ENCODE peak calls at places on chromosomes 2 and 18, in four cellular contexts. One of them, this sample, is unnamed.

GRCh38 chr2:171652411-171652775 is 34.9 kb upstream of the DYNC1I2 start:
- DNase-seq in naive B cell: no peak
- DNase-seq in M059J: peak
- DNase-seq in A549: no peak
- DNase-seq in this sample: no peak

GRCh38 chr2:113770929-113771328 is 14.5 kb upstream of the SLC35F5 start:
- DNase-seq in naive B cell: no peak
- DNase-seq in A549: no peak
- DNase-seq in M059J: no peak
- DNase-seq in this sample: peak

GRCh38 chr2:25312958-25313710 is 28.6 kb downstream of the DNMT3A start:
- DNase-seq in A549: no peak
- DNase-seq in naive B cell: no peak
- DNase-seq in M059J: no peak
- DNase-seq in this sample: no peak

GRCh38 chr2:167718560-167718959 is 528.8 kb downstream of the STK39 start:
- DNase-seq in A549: no peak
- DNase-seq in naive B cell: no peak
- DNase-seq in M059J: no peak
- DNase-seq in this sample: no peak

GRCh38 chr18:45245036-45245638 is 370.1 kb upstream of the SLC14A2 start:
- DNase-seq in naive B cell: no peak
- DNase-seq in M059J: no peak
- DNase-seq in A549: no peak
- DNase-seq in this sample: peak

GRCh38 chr2:112958428-112959108 is 19.2 kb upstream of the IL36G start:
- DNase-seq in M059J: peak
- DNase-seq in naive B cell: peak
- DNase-seq in A549: peak
- DNase-seq in this sample: peak

GRCh38 chr2:117845304-117845703 is 30.8 kb downstream of the DDX18 start:
- DNase-seq in naive B cell: no peak
- DNase-seq in M059J: no peak
- DNase-seq in A549: no peak
- DNase-seq in this sample: no peak

GRCh38 chr18:3447035-3447894 is 2.7 kb upstream of the TGIF1 start:
- DNase-seq in M059J: no peak
- DNase-seq in A549: no peak
- DNase-seq in naive B cell: no peak
- DNase-seq in this sample: peak

GRCh38 chr2:132542953-132543569 is 126.5 kb downstream of the GPR39 start:
- DNase-seq in M059J: no peak
- DNase-seq in naive B cell: no peak
- DNase-seq in A549: peak
- DNase-seq in this sample: no peak

GRCh38 chr2:9331704-9332103 is 91.6 kb downstream of the ITGB1BP1 start:
- DNase-seq in naive B cell: no peak
- DNase-seq in A549: no peak
- DNase-seq in M059J: no peak
- DNase-seq in this sample: no peak

GRCh38 chr18:79026491-79026890 is 42.7 kb upstream of the ATP9B start:
- DNase-seq in naive B cell: no peak
- DNase-seq in M059J: no peak
- DNase-seq in A549: no peak
- DNase-seq in this sample: no peak

GRCh38 chr2:203446071-203446481 is 89.0 kb downstream of the RAPH1 start:
- DNase-seq in A549: no peak
- DNase-seq in naive B cell: no peak
- DNase-seq in M059J: peak
- DNase-seq in this sample: no peak

GRCh38 chr2:217656366-217656765 is 346.4 kb downstream of the TNS1 start:
- DNase-seq in M059J: peak
- DNase-seq in A549: no peak
- DNase-seq in naive B cell: no peak
- DNase-seq in this sample: no peak

GRCh38 chr2:46351388-46352141 is 54.4 kb downstream of the EPAS1 start:
- DNase-seq in A549: no peak
- DNase-seq in naive B cell: no peak
- DNase-seq in M059J: no peak
- DNase-seq in this sample: no peak

GRCh38 chr2:66445076-66445724 is 10.3 kb downstream of the MEIS1 start:
- DNase-seq in M059J: no peak
- DNase-seq in A549: no peak
- DNase-seq in naive B cell: no peak
- DNase-seq in this sample: no peak

GRCh38 chr2:236102971-236103370 is 65.2 kb downstream of the GBX2 start:
- DNase-seq in A549: no peak
- DNase-seq in M059J: no peak
- DNase-seq in naive B cell: no peak
- DNase-seq in this sample: no peak

GRCh38 chr2:55888941-55889340 is 34.6 kb downstream of the EFEMP1 start:
- DNase-seq in naive B cell: no peak
- DNase-seq in A549: no peak
- DNase-seq in M059J: peak
- DNase-seq in this sample: peak

GRCh38 chr2:18149660-18150246 is 271.3 kb downstream of the KCNS3 start:
- DNase-seq in M059J: peak
- DNase-seq in A549: peak
- DNase-seq in naive B cell: peak
- DNase-seq in this sample: peak

GRCh38 chr18:79534356-79534755 is 138.6 kb downstream of the NFATC1 start:
- DNase-seq in naive B cell: no peak
- DNase-seq in A549: no peak
- DNase-seq in M059J: no peak
- DNase-seq in this sample: no peak

GRCh38 chr2:158761626-158762025 is 33.5 kb upstream of the DAPL1 start:
- DNase-seq in naive B cell: no peak
- DNase-seq in M059J: no peak
- DNase-seq in A549: no peak
- DNase-seq in this sample: peak

GRCh38 chr18:12921178-12921577 is 26.6 kb upstream of the SEH1L start:
- DNase-seq in M059J: no peak
- DNase-seq in naive B cell: no peak
- DNase-seq in A549: no peak
- DNase-seq in this sample: no peak

GRCh38 chr2:210224660-210225460 is at the start of gene ACADL:
- DNase-seq in M059J: peak
- DNase-seq in naive B cell: no peak
- DNase-seq in A549: peak
- DNase-seq in this sample: peak

GRCh38 chr2:212941361-212941760 is 210.1 kb downstream of the IKZF2 start:
- DNase-seq in M059J: no peak
- DNase-seq in A549: no peak
- DNase-seq in naive B cell: no peak
- DNase-seq in this sample: no peak

GRCh38 chr2:71502941-71503738 is 49.8 kb downstream of the DYSF start:
- DNase-seq in naive B cell: no peak
- DNase-seq in A549: no peak
- DNase-seq in M059J: no peak
- DNase-seq in this sample: no peak

GRCh38 chr18:62109676-62110075 is 77.2 kb downstream of the PIGN start:
- DNase-seq in M059J: no peak
- DNase-seq in naive B cell: no peak
- DNase-seq in A549: no peak
- DNase-seq in this sample: no peak

GRCh38 chr2:144242311-144242710 is 277.6 kb downstream of the ZEB2 start:
- DNase-seq in M059J: no peak
- DNase-seq in A549: no peak
- DNase-seq in naive B cell: no peak
- DNase-seq in this sample: no peak

GRCh38 chr2:151334082-151334815 is 23.1 kb upstream of the TNFAIP6 start:
- DNase-seq in naive B cell: no peak
- DNase-seq in M059J: peak
- DNase-seq in A549: peak
- DNase-seq in this sample: no peak

GRCh38 chr2:75533135-75533534 is 27.6 kb downstream of the EVA1A start:
- DNase-seq in M059J: no peak
- DNase-seq in naive B cell: no peak
- DNase-seq in A549: no peak
- DNase-seq in this sample: no peak

GRCh38 chr2:5696351-5696740 is 4.2 kb downstream of the SOX11 start:
- DNase-seq in A549: no peak
- DNase-seq in naive B cell: no peak
- DNase-seq in M059J: no peak
- DNase-seq in this sample: no peak

GRCh38 chr2:74004212-74005182 is 19.8 kb downstream of the TET3 start:
- DNase-seq in M059J: no peak
- DNase-seq in A549: no peak
- DNase-seq in naive B cell: no peak
- DNase-seq in this sample: no peak

GRCh38 chr2:54336136-54336976 is 80.3 kb upstream of the TSPYL6 start:
- DNase-seq in M059J: peak
- DNase-seq in A549: no peak
- DNase-seq in naive B cell: no peak
- DNase-seq in this sample: peak

GRCh38 chr18:13280066-13280795 is 61.7 kb downstream of the LDLRAD4 start:
- DNase-seq in M059J: peak
- DNase-seq in naive B cell: no peak
- DNase-seq in A549: no peak
- DNase-seq in this sample: no peak

GRCh38 chr2:20291846-20292408 is 58.7 kb downstream of the PUM2 start:
- DNase-seq in M059J: no peak
- DNase-seq in naive B cell: no peak
- DNase-seq in A549: no peak
- DNase-seq in this sample: no peak

GRCh38 chr2:238439093-238439849 is 12.5 kb downstream of the ASB1 start:
- DNase-seq in A549: peak
- DNase-seq in M059J: peak
- DNase-seq in naive B cell: no peak
- DNase-seq in this sample: peak